ENCODE peak calls at places on chromosomes 12 and 14, in nine cellular contexts. N, V, W, X, O, U, H, D and I are unnamed samples. For H3K4me1, the result is how much of the 10 kb centered on the place peaks cover.

GRCh38 chr14:49972840-49973239 is 80.0 kb downstream of the ARF6 start:
- DNase-seq in N (peak), V (no peak), W (peak), X (peak), O (peak), U (peak), H (peak), D (no peak), I (no peak)

GRCh38 chr12:14290951-14291350 is 74.5 kb upstream of the ATF7IP start:
- DNase-seq in N (no peak), V (no peak), W (no peak), X (no peak), O (no peak), U (no peak), H (no peak), D (no peak), I (no peak)

GRCh38 chr12:17588968-17589367 is 501.0 kb downstream of the RERGL start:
- DNase-seq in N (no peak), V (peak), W (no peak), X (no peak), O (peak), U (peak), H (no peak), D (peak), I (peak)

GRCh38 chr12:23055004-23055403 is 430.0 kb downstream of the ETNK1 start:
- DNase-seq in N (peak), V (peak), W (no peak), X (peak), O (peak), U (peak), H (no peak), D (peak), I (peak)

GRCh38 chr14:99194736-99195135 is 77.3 kb downstream of the BCL11B start:
- DNase-seq in N (no peak), V (no peak), W (no peak), X (no peak), O (no peak), U (no peak), H (no peak), D (no peak), I (no peak)

GRCh38 chr12:40107803-40108620 is 2.1 kb upstream of the SLC2A13 start:
- DNase-seq in N (no peak), V (no peak), W (no peak), X (no peak), O (no peak), U (peak), H (no peak), D (no peak), I (no peak)

GRCh38 chr14:61489932-61490331 is 168.6 kb downstream of the PRKCH start:
- DNase-seq in N (no peak), V (no peak), W (no peak), X (no peak), O (peak), U (no peak), H (peak), D (no peak), I (no peak)

GRCh38 chr12:12511895-12512674 is 50.6 kb downstream of the DUSP16 start:
- DNase-seq in N (no peak), V (no peak), W (no peak), X (no peak), O (no peak), U (no peak), H (no peak), D (peak), I (no peak)

GRCh38 chr14:64218344-64219240 is 75.6 kb downstream of the ESR2 start:
- DNase-seq in N (no peak), V (peak), W (no peak), X (no peak), O (peak), U (no peak), H (peak), D (peak), I (no peak)

GRCh38 chr12:25855716-25856115 is 102.8 kb upstream of the RASSF8 start:
- DNase-seq in N (peak), V (no peak), W (no peak), X (no peak), O (peak), U (no peak), H (no peak), D (no peak), I (no peak)

GRCh38 chr12:108633534-108634224 is at the start of gene SELPLG:
- DNase-seq in N (no peak), V (no peak), W (peak), X (peak), O (no peak), U (no peak), H (peak), D (no peak), I (no peak)

GRCh38 chr12:95990136-95990535 is 6.0 kb downstream of the HAL start:
- DNase-seq in N (no peak), V (no peak), W (no peak), X (no peak), O (no peak), U (no peak), H (no peak), D (no peak), I (no peak)

GRCh38 chr14:30779210-30779609 is 95.1 kb upstream of the COCH start:
- DNase-seq in N (peak), V (no peak), W (no peak), X (no peak), O (peak), U (no peak), H (no peak), D (no peak), I (no peak)

GRCh38 chr12:121858662-121859572 is at the start of gene HPD:
- DNase-seq in N (peak), V (no peak), W (no peak), X (peak), O (peak), U (peak), H (peak), D (no peak), I (peak)

GRCh38 chr14:99672506-99673327 is 11.4 kb upstream of the CYP46A1 start:
- DNase-seq in N (no peak), V (no peak), W (no peak), X (no peak), O (no peak), U (no peak), H (no peak), D (peak), I (no peak)

GRCh38 chr12:62933220-62933870 is 1.6 kb downstream of the PPM1H start:
- DNase-seq in N (no peak), V (peak), W (no peak), X (peak), O (no peak), U (peak), H (peak), D (no peak), I (no peak)

GRCh38 chr12:113422030-113422900 is at the start of gene SDSL:
- DNase-seq in N (peak), V (peak), W (no peak), X (peak), O (peak), U (peak), H (peak), D (peak), I (no peak)

GRCh38 chr14:29716150-29716549 is 211.5 kb downstream of the PRKD1 start:
- DNase-seq in N (peak), V (no peak), W (no peak), X (no peak), O (peak), U (no peak), H (no peak), D (no peak), I (no peak)

GRCh38 chr12:9363145-9363544 is 154.9 kb upstream of the PZP start:
- DNase-seq in N (no peak), V (no peak), W (no peak), X (no peak), O (no peak), U (no peak), H (no peak), D (no peak), I (no peak)

GRCh38 chr12:109512608-109513007 is 35.2 kb downstream of the UBE3B start:
- DNase-seq in N (peak), V (no peak), W (no peak), X (no peak), O (no peak), U (no peak), H (no peak), D (no peak), I (no peak)

GRCh38 chr12:118625050-118625675 is 248.8 kb downstream of the SUDS3 start:
- DNase-seq in N (no peak), V (no peak), W (no peak), X (no peak), O (no peak), U (no peak), H (no peak), D (no peak), I (no peak)

GRCh38 chr12:113818833-113819232 is 147.3 kb downstream of the RBM19 start:
- DNase-seq in N (no peak), V (peak), W (no peak), X (no peak), O (no peak), U (peak), H (no peak), D (peak), I (peak)

GRCh38 chr14:74504874-74505617 is 11.5 kb downstream of the ISCA2 start:
- DNase-seq in N (no peak), V (no peak), W (no peak), X (no peak), O (no peak), U (no peak), H (no peak), D (no peak), I (no peak)

GRCh38 chr12:53365245-53365904 is 14.6 kb upstream of the SP1 start:
- DNase-seq in N (peak), V (no peak), W (no peak), X (no peak), O (peak), U (no peak), H (no peak), D (peak), I (no peak)

GRCh38 chr12:116033765-116034164 is 243.7 kb downstream of the MED13L start:
- DNase-seq in N (no peak), V (no peak), W (no peak), X (no peak), O (no peak), U (no peak), H (no peak), D (no peak), I (no peak)

GRCh38 chr14:103275000-103275399 is 59.0 kb upstream of the EIF5 start:
- DNase-seq in N (no peak), V (no peak), W (no peak), X (no peak), O (no peak), U (no peak), H (no peak), D (no peak), I (no peak)

GRCh38 chr14:103273847-103274615 is 60.0 kb upstream of the EIF5 start:
- DNase-seq in N (no peak), V (no peak), W (no peak), X (no peak), O (no peak), U (no peak), H (no peak), D (no peak), I (no peak)

GRCh38 chr14:103271189-103271588 is 62.8 kb upstream of the EIF5 start:
- DNase-seq in N (no peak), V (no peak), W (no peak), X (no peak), O (no peak), U (no peak), H (no peak), D (no peak), I (no peak)

DNA sequence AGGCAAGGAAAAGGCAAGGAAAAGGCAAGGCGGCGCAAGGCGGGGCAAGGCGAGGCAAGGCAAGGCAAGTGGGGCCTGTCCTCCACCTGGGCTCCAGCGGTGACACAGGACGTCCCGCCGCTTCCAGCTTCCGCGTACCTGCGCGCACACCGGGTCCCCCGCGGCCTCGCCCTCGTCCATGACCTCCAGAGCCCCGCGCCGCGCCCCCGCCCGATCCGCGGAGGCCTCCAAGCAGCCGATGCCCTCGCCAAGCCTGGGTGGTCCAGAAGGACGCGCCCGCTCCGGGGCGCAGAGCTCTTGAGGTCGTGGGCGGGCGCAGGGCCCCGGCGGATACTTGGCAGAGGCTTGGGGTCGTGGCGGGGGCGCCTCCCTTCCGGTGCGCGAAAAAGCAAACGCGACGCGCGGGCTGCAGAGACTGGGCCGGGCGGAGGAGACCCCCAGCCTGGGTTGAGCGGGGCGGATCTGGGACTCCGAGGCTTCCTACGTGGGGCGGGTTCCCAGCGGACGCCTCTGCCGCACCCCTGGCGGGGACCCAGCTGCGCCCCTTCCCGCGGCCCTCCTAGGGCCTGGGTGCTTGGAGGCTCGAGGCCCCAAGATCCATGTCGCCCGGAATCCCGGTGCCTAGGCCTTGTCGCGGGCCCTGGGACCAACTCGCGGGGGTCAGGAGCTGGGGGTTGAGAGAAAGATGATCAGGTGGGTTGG is 60.7 kb upstream of the EIF5 start:
- DNase-seq in N (no peak), V (no peak), W (no peak), X (peak), O (no peak), U (no peak), H (no peak), D (no peak), I (no peak)
- H3K4me3 ChIP-seq in N (peak), V (no peak), W (no peak), X (peak), O (peak), U (no peak), H (peak), D (no peak), I (no peak)

GRCh38 chr12:111425655-111426054 is 19.9 kb downstream of the SH2B3 start:
- DNase-seq in N (peak), V (no peak), W (no peak), X (no peak), O (no peak), U (no peak), H (no peak), D (no peak), I (no peak)

GRCh38 chr12:111426341-111427185 is 20.8 kb downstream of the SH2B3 start:
- DNase-seq in N (peak), V (no peak), W (no peak), X (peak), O (peak), U (no peak), H (no peak), D (no peak), I (no peak)

GRCh38 chr12:111428081-111428727 is 22.5 kb downstream of the SH2B3 start:
- DNase-seq in N (no peak), V (no peak), W (no peak), X (no peak), O (no peak), U (no peak), H (no peak), D (no peak), I (no peak)

GRCh38 chr12:111428728-111429175 is 23.0 kb downstream of the SH2B3 start:
- DNase-seq in N (no peak), V (no peak), W (no peak), X (peak), O (no peak), U (no peak), H (peak), D (no peak), I (no peak)

DNA sequence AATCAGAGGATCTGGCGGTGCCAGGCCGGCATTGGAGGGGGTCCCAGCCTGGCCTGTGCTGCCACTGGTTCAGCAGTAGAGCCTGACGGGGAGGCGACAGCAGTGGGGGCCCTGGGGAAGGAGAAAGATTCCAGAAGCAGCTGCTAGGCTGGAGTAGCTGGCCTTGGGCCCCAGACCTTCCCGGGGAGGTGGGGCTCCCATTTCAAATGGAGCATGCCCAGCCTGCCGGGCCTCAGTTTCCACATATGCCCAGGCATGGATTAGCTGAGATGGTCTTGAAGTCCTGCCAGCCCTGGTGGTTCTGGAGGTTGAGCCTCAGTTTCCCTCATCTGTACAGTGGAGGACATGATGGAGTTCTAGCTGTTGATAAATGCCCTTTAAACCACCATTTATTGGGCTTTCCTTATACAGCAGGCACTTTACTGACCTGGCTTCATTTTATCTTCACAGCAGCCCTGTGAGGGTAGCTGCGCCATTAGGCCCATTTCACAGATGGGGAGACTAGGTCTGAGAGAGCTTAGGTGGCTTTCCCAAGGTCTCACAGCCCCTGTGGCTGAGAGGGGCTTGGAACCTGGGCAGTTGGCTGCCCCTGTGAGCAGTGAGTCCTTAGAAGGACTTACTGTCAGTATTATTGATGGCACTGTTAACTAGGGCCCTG is 21.8 kb downstream of the SH2B3 start:
- DNase-seq in N (no peak), V (no peak), W (no peak), X (no peak), O (no peak), U (no peak), H (no peak), D (no peak), I (no peak)
- H3K4me1 ChIP-seq in N (under half), V (under half), W (half or more), X (half or more), O (under half), U (under half), H (under half), D (under half), I (under half)

GRCh38 chr12:55681142-55682077 is 26.3 kb downstream of the ITGA7 start:
- DNase-seq in N (peak), V (peak), W (no peak), X (peak), O (peak), U (peak), H (peak), D (peak), I (peak)
- H3K4me3 ChIP-seq in N (no peak), V (peak), W (no peak), X (peak), O (peak), U (peak), H (peak), D (no peak), I (no peak)

GRCh38 chr12:104520242-104520900 is 63.6 kb downstream of the CHST11 start:
- DNase-seq in N (no peak), V (peak), W (no peak), X (no peak), O (no peak), U (no peak), H (no peak), D (peak), I (no peak)
- H3K4me1 ChIP-seq in N (under half), V (under half), W (under half), X (under half), O (under half), U (under half), H (under half), D (under half), I (under half)